ENCODE peak calls at places on chromosomes 4 and X, in four cellular contexts. One of them, this sample, is unnamed.

GRCh38 chrX:1521459-1521956 is 15.5 kb downstream of the P2RY8 start:
- DNase-seq in neural crest cell: no peak
- DNase-seq in ascending aorta: peak; percentile 63
- DNase-seq in body of pancreas: no peak
- DNase-seq in this sample: no peak

GRCh38 chr4:10590896-10591295 is 93.7 kb downstream of the CLNK start:
- DNase-seq in neural crest cell: no peak
- DNase-seq in ascending aorta: no peak
- DNase-seq in body of pancreas: no peak
- DNase-seq in this sample: no peak

GRCh38 chr4:127138586-127138985 is 494.2 kb upstream of the INTU start:
- DNase-seq in neural crest cell: no peak
- DNase-seq in ascending aorta: no peak
- DNase-seq in body of pancreas: no peak
- DNase-seq in this sample: no peak

GRCh38 chr4:89929425-89930272 is 35.0 kb downstream of the MMRN1 start:
- DNase-seq in neural crest cell: no peak
- DNase-seq in ascending aorta: no peak
- DNase-seq in body of pancreas: no peak
- DNase-seq in this sample: no peak

GRCh38 chr4:154939851-154940250 is 158.8 kb downstream of the RBM46 start:
- DNase-seq in neural crest cell: no peak
- DNase-seq in ascending aorta: no peak
- DNase-seq in body of pancreas: no peak
- DNase-seq in this sample: no peak

GRCh38 chr4:8229341-8229975 is 30.4 kb downstream of the SH3TC1 start:
- DNase-seq in neural crest cell: no peak
- DNase-seq in ascending aorta: no peak
- DNase-seq in body of pancreas: no peak
- DNase-seq in this sample: no peak

GRCh38 chr4:189136462-189136861 is 804.2 kb upstream of the FRG1 start:
- DNase-seq in neural crest cell: no peak
- DNase-seq in ascending aorta: no peak
- DNase-seq in body of pancreas: no peak
- DNase-seq in this sample: no peak

GRCh38 chr4:51885371-51885770 is 42.4 kb downstream of the DCUN1D4 start:
- DNase-seq in neural crest cell: no peak
- DNase-seq in ascending aorta: no peak
- DNase-seq in body of pancreas: no peak
- DNase-seq in this sample: peak; percentile 33

GRCh38 chrX:12489341-12489740 is 301.9 kb upstream of the PRPS2 start:
- DNase-seq in neural crest cell: no peak
- DNase-seq in ascending aorta: no peak
- DNase-seq in body of pancreas: no peak
- DNase-seq in this sample: no peak

GRCh38 chrX:12496343-12496742 is 294.9 kb upstream of the PRPS2 start:
- DNase-seq in neural crest cell: no peak
- DNase-seq in ascending aorta: no peak
- DNase-seq in body of pancreas: no peak
- DNase-seq in this sample: no peak

GRCh38 chrX:12488781-12489180 is 302.4 kb upstream of the PRPS2 start:
- DNase-seq in neural crest cell: no peak
- DNase-seq in ascending aorta: no peak
- DNase-seq in body of pancreas: no peak
- DNase-seq in this sample: no peak

GRCh38 chrX:12497832-12498591 is 293.2 kb upstream of the PRPS2 start:
- DNase-seq in neural crest cell: peak; percentile 2
- DNase-seq in ascending aorta: no peak
- DNase-seq in body of pancreas: no peak
- DNase-seq in this sample: peak; percentile 22

DNA sequence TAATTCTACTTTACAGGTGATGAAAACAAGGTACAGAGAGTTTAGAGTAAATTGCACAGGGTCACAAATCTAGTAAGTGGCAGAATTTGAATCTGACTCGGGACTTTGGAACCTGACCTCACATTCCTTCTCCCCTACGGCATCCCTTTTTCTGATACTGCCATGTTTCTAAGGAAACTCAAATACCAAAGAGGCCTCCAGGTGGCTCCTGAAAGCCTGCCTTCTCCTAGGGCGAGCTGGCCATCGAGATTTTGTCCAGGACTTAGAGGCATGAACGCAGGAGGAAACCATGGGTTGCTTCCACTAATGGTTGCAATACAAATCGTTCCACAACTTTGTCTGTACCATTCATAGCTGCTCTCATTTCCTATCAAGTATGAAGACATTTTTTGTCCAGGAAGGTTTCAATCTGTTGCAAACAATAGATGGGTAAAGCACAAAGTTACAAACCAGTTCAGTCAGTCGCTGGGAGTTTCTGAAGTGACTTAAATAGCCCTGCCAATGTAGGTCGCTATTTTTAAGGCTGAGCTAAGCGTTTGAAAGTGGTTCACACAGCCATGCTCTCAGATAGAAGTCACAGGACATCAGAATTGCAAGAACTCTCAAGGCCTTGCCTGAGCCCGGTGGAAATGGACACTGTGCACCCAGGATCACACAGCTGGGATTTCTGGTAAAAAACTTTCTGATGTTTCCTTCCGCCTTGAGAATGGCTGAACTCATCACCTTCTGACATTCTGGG is 296.6 kb upstream of the PRPS2 start:
- DNase-seq in neural crest cell: no peak
- DNase-seq in ascending aorta: no peak
- DNase-seq in body of pancreas: no peak
- DNase-seq in this sample: no peak
- TF ChIP-seq CTCF in neural crest cell: no peak
- TF ChIP-seq CTCF in ascending aorta: no peak
- TF ChIP-seq CTCF in body of pancreas: no peak
- TF ChIP-seq CTCF in this sample: no peak

GRCh38 chr4:143199503-143199902 is 14.8 kb downstream of the USP38 start:
- DNase-seq in neural crest cell: no peak
- DNase-seq in ascending aorta: no peak
- DNase-seq in body of pancreas: no peak
- DNase-seq in this sample: no peak

GRCh38 chr4:143207555-143207954 is 22.8 kb downstream of the USP38 start:
- DNase-seq in neural crest cell: no peak
- DNase-seq in ascending aorta: no peak
- DNase-seq in body of pancreas: no peak
- DNase-seq in this sample: no peak

GRCh38 chr4:143203577-143203976 is 18.9 kb downstream of the USP38 start:
- DNase-seq in neural crest cell: no peak
- DNase-seq in ascending aorta: no peak
- DNase-seq in body of pancreas: no peak
- DNase-seq in this sample: no peak

DNA sequence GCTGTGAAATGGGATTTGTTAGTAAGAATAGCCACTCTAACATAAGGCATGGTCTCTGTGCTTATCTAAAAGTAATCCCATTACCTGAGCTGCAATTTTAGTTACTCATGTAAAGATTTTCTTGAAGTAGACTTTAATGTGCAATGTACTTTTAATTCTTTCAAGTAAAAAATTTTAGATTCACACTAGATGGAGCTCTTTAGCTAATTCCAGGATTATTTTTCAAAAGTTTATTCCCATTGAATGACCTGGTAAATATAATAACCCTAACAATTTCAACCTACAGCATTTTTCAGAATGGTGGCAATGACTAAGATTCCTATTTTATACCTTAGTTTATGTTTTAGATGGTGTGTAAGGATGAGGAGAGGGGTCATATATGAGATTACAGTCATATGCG is 18.1 kb downstream of the USP38 start:
- DNase-seq in neural crest cell: no peak
- DNase-seq in ascending aorta: no peak
- DNase-seq in body of pancreas: no peak
- DNase-seq in this sample: no peak
- TF ChIP-seq CTCF in neural crest cell: peak; percentile 61
- TF ChIP-seq CTCF in ascending aorta: no peak
- TF ChIP-seq CTCF in body of pancreas: peak; percentile 38
- TF ChIP-seq CTCF in this sample: peak; percentile 22

GRCh38 chr4:25299476-25300203 is 12.9 kb upstream of the ZCCHC4 start:
- DNase-seq in neural crest cell: no peak
- DNase-seq in ascending aorta: no peak
- DNase-seq in body of pancreas: peak; percentile 74
- DNase-seq in this sample: no peak
- TF ChIP-seq CTCF in neural crest cell: no peak
- TF ChIP-seq CTCF in ascending aorta: no peak
- TF ChIP-seq CTCF in body of pancreas: peak; percentile 27
- TF ChIP-seq CTCF in this sample: no peak

DNA sequence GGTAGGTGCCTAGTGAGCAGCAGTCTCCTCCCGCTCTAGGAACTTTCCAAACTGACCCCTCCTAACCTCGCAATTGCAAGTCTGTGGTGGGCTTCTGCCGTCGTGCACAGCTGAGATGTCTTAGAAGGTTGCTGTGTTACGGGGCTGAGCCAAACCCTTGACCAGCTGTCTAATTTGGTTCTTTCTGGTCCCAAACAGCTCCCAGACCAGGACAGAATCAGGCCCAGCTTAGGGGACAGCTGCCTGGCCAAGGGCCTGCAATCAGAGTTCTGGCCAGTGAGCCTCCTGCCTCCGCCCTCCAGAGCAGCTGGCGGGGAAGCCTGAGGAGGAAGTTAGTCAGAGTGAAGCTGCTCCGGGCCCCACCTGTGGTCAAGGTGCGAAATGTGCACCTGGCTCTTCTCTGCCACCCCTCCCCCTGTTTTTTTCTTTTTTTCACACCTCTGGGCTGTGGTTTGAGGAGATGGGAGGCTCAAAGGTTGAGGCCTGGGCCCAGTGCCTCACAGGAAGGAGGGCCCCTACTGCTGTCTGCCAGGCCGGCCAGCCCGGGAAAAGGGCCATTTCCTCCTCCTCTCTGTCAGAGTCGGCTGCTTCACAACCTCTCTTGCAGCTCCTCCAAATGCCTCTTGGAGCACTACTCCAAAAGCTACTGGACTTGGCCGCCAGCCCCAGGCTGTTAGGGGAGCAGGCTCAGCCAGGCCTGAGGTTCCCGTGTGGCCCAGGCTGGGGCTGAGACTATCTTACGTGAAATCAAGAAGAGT is 4.2 kb upstream of the CXCR3 start:
- DNase-seq in neural crest cell: peak; percentile 4
- DNase-seq in ascending aorta: peak; percentile 85
- DNase-seq in body of pancreas: peak; percentile 83
- DNase-seq in this sample: peak; percentile 42
- TF ChIP-seq CTCF in neural crest cell: peak; percentile 19
- TF ChIP-seq CTCF in ascending aorta: no peak
- TF ChIP-seq CTCF in body of pancreas: peak; percentile 25
- TF ChIP-seq CTCF in this sample: no peak

DNA sequence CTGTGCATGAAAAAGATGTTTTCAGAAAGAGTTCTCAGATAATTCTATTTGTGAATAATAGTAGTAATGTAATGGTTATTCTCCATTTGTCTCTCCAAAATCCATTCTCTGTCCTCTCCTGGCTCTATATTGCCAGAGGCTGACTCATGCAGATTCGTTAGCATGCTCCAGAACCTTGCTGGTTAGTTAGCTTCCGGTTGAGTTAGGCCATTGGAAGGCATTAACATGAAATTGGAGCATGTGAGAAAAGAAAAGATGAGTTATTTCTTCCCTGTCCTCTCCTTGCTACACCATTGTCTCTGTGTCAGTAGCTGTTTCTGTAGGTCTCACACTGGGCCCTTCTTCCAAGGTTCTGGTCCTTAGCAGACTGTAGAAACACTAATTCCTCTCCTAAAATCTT is 23.5 kb upstream of the PRDM8 start:
- DNase-seq in neural crest cell: no peak
- DNase-seq in ascending aorta: no peak
- DNase-seq in body of pancreas: no peak
- DNase-seq in this sample: no peak
- TF ChIP-seq CTCF in neural crest cell: no peak
- TF ChIP-seq CTCF in ascending aorta: no peak
- TF ChIP-seq CTCF in body of pancreas: no peak
- TF ChIP-seq CTCF in this sample: no peak

GRCh38 chrX:118758511-118758910 is 31.1 kb downstream of the IL13RA1 start:
- DNase-seq in neural crest cell: no peak
- DNase-seq in ascending aorta: no peak
- DNase-seq in body of pancreas: no peak
- DNase-seq in this sample: no peak

GRCh38 chrX:118764122-118764521 is 36.7 kb downstream of the IL13RA1 start:
- DNase-seq in neural crest cell: no peak
- DNase-seq in ascending aorta: no peak
- DNase-seq in body of pancreas: no peak
- DNase-seq in this sample: no peak

GRCh38 chrX:118760025-118760424 is 32.6 kb downstream of the IL13RA1 start:
- DNase-seq in neural crest cell: no peak
- DNase-seq in ascending aorta: no peak
- DNase-seq in body of pancreas: no peak
- DNase-seq in this sample: no peak

GRCh38 chrX:118763489-118763888 is 36.1 kb downstream of the IL13RA1 start:
- DNase-seq in neural crest cell: no peak
- DNase-seq in ascending aorta: no peak
- DNase-seq in body of pancreas: no peak
- DNase-seq in this sample: no peak

DNA sequence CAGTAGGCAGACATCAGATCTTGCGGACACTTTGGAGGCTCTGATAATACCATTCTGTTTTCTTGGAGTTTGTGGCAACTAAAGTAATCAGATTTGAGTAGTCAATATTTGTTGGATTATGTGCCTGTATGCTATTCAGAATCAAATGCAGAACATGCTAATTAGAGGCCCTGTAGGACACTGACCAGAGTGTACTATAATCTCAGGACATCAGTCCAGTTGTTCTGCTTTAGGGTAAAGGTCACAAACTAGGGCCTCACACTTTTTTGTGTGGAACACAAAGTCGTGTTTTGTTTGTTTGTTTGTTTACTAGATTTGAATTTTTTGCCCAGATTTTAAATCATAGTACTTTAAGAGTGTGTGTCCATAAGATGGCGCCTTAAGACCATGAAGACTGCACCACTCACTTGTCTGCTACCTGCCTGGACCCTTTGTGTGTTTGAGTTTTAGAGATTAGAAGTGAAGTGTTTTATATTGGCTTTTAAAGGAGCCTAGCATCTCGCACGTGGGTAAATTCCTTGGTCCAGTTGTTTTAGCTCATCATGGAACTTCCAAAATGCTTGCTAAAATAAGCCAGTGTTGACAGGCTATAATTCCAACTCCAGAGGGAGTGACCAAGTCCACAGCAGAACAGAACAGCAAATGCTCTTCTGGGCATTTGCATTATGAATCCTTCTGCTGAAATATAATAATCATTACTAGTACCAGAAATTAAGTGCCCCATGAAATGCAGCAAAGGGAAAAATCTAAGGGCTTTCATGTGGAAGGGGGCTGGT is 34.7 kb downstream of the IL13RA1 start:
- DNase-seq in neural crest cell: no peak
- DNase-seq in ascending aorta: no peak
- DNase-seq in body of pancreas: no peak
- DNase-seq in this sample: no peak
- TF ChIP-seq CTCF in neural crest cell: peak; percentile 54
- TF ChIP-seq CTCF in ascending aorta: no peak
- TF ChIP-seq CTCF in body of pancreas: no peak
- TF ChIP-seq CTCF in this sample: no peak

This sample was measured in endothelial cell.